ENCODE peak calls at places on chromosomes 16 and 17, in eight cellular contexts. E is C1 segment of cervical spinal cord; A is stimulated activated CD8-positive, alpha-beta memory T cell treated with anti-CD3 and anti-CD28 coated beads, Interleukin-4, amount 100 ng/mL, for 24 hours; X is renal cortical epithelial cell; G is GM12865; B is hepatic stellate cell; Q is NCI-H774; V is NCI-H82. S is an unnamed sample.

GRCh38 chr16:65689726-65690125 is 567.9 kb upstream of the CDH11 start:
- DNase-seq in G (no peak), Q (no peak), V (no peak), A (no peak), B (no peak), X (no peak), E (no peak), S (no peak)

GRCh38 chr16:79664407-79664806 is 63.9 kb upstream of the MAF start:
- DNase-seq in G (no peak), Q (no peak), B (no peak), E (no peak), X (no peak), V (no peak), A (no peak), S (no peak)

GRCh38 chr16:12096162-12096781 is 119.7 kb downstream of the SNX29 start:
- DNase-seq in B (peak; percentile 27), Q (no peak), E (no peak), X (peak; percentile 35), A (no peak), V (no peak), G (no peak), S (no peak)

GRCh38 chr16:53768593-53768992 is 64.6 kb downstream of the FTO start:
- DNase-seq in Q (no peak), E (no peak), B (peak; percentile 57), X (peak; percentile 87), A (no peak), G (no peak), V (no peak), S (no peak)

GRCh38 chr17:79042421-79043190 is 18.6 kb downstream of the C1QTNF1 start:
- DNase-seq in G (peak; percentile 48), B (peak; percentile 74), A (peak; percentile 56), X (peak; percentile 44), V (peak; percentile 76), E (no peak), Q (peak; percentile 75), S (peak; percentile 54)

GRCh38 chr16:63461248-63461841 is 1425.1 kb upstream of the CDH8 start:
- DNase-seq in G (no peak), B (no peak), Q (peak; percentile 22), A (no peak), E (no peak), V (peak; percentile 64), X (peak; percentile 55), S (peak; percentile 14)

GRCh38 chr17:5560361-5560988 is 23.8 kb downstream of the NLRP1 start:
- DNase-seq in G (no peak), A (no peak), V (no peak), E (no peak), X (no peak), B (no peak), Q (no peak), S (no peak)

GRCh38 chr16:27315333-27316037 is 1.7 kb downstream of the IL4R start:
- DNase-seq in Q (no peak), G (peak; percentile 38), V (no peak), E (no peak), B (peak; percentile 60), X (peak; percentile 85), A (peak; percentile 27), S (no peak)

GRCh38 chr17:55677449-55677848 is 45.2 kb downstream of the TMEM100 start:
- DNase-seq in A (no peak), B (no peak), G (no peak), V (no peak), E (no peak), Q (no peak), X (no peak), S (no peak)

GRCh38 chr16:75271441-75272096 is 20.1 kb upstream of the BCAR1 start:
- DNase-seq in Q (no peak), X (no peak), E (no peak), A (no peak), G (no peak), V (no peak), B (no peak), S (no peak)

GRCh38 chr17:50267074-50267841 is 7.0 kb upstream of the TMEM92 start:
- DNase-seq in V (no peak), Q (no peak), A (no peak), E (no peak), G (no peak), B (peak; percentile 59), X (no peak), S (no peak)

GRCh38 chr17:72946696-72947095 is 145.8 kb downstream of the SLC39A11 start:
- DNase-seq in X (no peak), B (no peak), Q (no peak), A (no peak), E (no peak), V (no peak), G (no peak), S (no peak)

GRCh38 chr17:40016692-40017000 is 1.4 kb downstream of the CSF3 start:
- DNase-seq in Q (no peak), X (no peak), V (no peak), B (no peak), G (no peak), A (no peak), E (no peak), S (no peak)

GRCh38 chr16:83935005-83935857 is 17.8 kb upstream of the OSGIN1 start:
- DNase-seq in Q (no peak), V (no peak), B (no peak), X (no peak), G (no peak), E (no peak), A (no peak), S (no peak)

GRCh38 chr16:66263973-66264310 is 102.5 kb upstream of the CDH5 start:
- DNase-seq in X (no peak), V (no peak), Q (no peak), A (no peak), G (no peak), B (no peak), E (no peak), S (no peak)

GRCh38 chr17:40886090-40886489 is 1.0 kb upstream of the KRT20 start:
- DNase-seq in V (peak; percentile 33), B (no peak), A (no peak), E (no peak), X (peak; percentile 56), G (no peak), Q (peak; percentile 66), S (no peak)

GRCh38 chr16:31477220-31478216 is 5.4 kb upstream of the SLC5A2 start:
- DNase-seq in E (no peak), V (no peak), G (no peak), A (no peak), Q (no peak), B (no peak), X (no peak), S (no peak)

S was measured in NCI-H1105.